ENCODE peak calls at places on chromosomes 7 and 10, in seven cellular contexts. G, H, P, L, Z, K and W are unnamed samples.

GRCh38 chr7:5469375-5470166 is 45.9 kb upstream of the TNRC18 start:
- DNase-seq in G (no peak), H (no peak), P (no peak), L (no peak), Z (no peak), K (no peak), W (no peak)

GRCh38 chr10:86188326-86188725 is 178.3 kb downstream of the GRID1 start:
- DNase-seq in G (no peak), H (no peak), P (no peak), L (no peak), Z (no peak), K (no peak), W (peak)

GRCh38 chr7:27705200-27705594 is 34.8 kb upstream of the TAX1BP1 start:
- DNase-seq in G (no peak), H (no peak), P (no peak), L (no peak), Z (no peak), K (no peak), W (no peak)

GRCh38 chr10:47403401-47404318 is 19.6 kb upstream of the ZNF488 start:
- DNase-seq in G (no peak), H (no peak), P (no peak), L (no peak), Z (peak), K (no peak), W (no peak)

GRCh38 chr10:72087969-72088878 is at the start of gene SPOCK2:
- DNase-seq in G (no peak), H (no peak), P (no peak), L (no peak), Z (no peak), K (no peak), W (no peak)

GRCh38 chr7:84202855-84203254 is 8.3 kb upstream of the SEMA3A start:
- DNase-seq in G (no peak), H (no peak), P (no peak), L (no peak), Z (no peak), K (no peak), W (no peak)

GRCh38 chr7:51067757-51068156 is 248.9 kb downstream of the COBL start:
- DNase-seq in G (peak), H (peak), P (no peak), L (peak), Z (peak), K (peak), W (peak)

GRCh38 chr10:33703897-33704825 is 369.7 kb upstream of the NRP1 start:
- DNase-seq in G (no peak), H (peak), P (no peak), L (no peak), Z (peak), K (no peak), W (no peak)

GRCh38 chr10:86221442-86222335 is 144.9 kb downstream of the GRID1 start:
- DNase-seq in G (no peak), H (no peak), P (no peak), L (no peak), Z (no peak), K (no peak), W (no peak)

GRCh38 chr10:44006826-44007225 is 358.1 kb upstream of the ZNF32 start:
- DNase-seq in G (no peak), H (no peak), P (no peak), L (no peak), Z (peak), K (no peak), W (no peak)

GRCh38 chr7:137925091-137925490 is 76.8 kb downstream of the CREB3L2 start:
- DNase-seq in G (no peak), H (no peak), P (no peak), L (no peak), Z (peak), K (no peak), W (no peak)

GRCh38 chr7:157425137-157425731 is 88.4 kb downstream of the DNAJB6 start:
- DNase-seq in G (no peak), H (no peak), P (no peak), L (no peak), Z (no peak), K (no peak), W (no peak)

GRCh38 chr10:62188021-62188616 is 80.5 kb downstream of the RTKN2 start:
- DNase-seq in G (no peak), H (no peak), P (no peak), L (no peak), Z (no peak), K (no peak), W (no peak)

GRCh38 chr7:129169705-129170319 is 18.6 kb upstream of the SMO start:
- DNase-seq in G (no peak), H (no peak), P (no peak), L (no peak), Z (no peak), K (no peak), W (no peak)

GRCh38 chr10:32005050-32005449 is 51.2 kb downstream of the KIF5B start:
- DNase-seq in G (peak), H (no peak), P (peak), L (no peak), Z (peak), K (peak), W (peak)

GRCh38 chr7:7719235-7719634 is 828 bp upstream of the RPA3 start:
- DNase-seq in G (peak), H (no peak), P (peak), L (no peak), Z (peak), K (peak), W (no peak)

GRCh38 chr10:15782851-15783250 is 63.1 kb upstream of the ITGA8 start:
- DNase-seq in G (no peak), H (no peak), P (no peak), L (no peak), Z (no peak), K (no peak), W (no peak)

GRCh38 chr7:78218051-78218450 is 419.5 kb downstream of the PHTF2 start:
- DNase-seq in G (no peak), H (no peak), P (no peak), L (no peak), Z (peak), K (no peak), W (no peak)

GRCh38 chr7:102295346-102296178 is 8.9 kb downstream of the SH2B2 start:
- DNase-seq in G (no peak), H (no peak), P (no peak), L (no peak), Z (no peak), K (no peak), W (no peak)

GRCh38 chr7:55964802-55965470 is 551 bp downstream of the NIPSNAP2 start:
- DNase-seq in G (peak), H (peak), P (no peak), L (peak), Z (peak), K (peak), W (peak)
- TF ChIP-seq POLR2A in G (no peak), H (peak), P (peak), L (no peak), Z (peak), K (peak), W (no peak)

GRCh38 chr7:107049971-107050532 is 5.5 kb downstream of the PRKAR2B start:
- DNase-seq in G (no peak), H (no peak), P (no peak), L (no peak), Z (no peak), K (no peak), W (no peak)

GRCh38 chr7:107048783-107049418 is 4.4 kb downstream of the PRKAR2B start:
- DNase-seq in G (no peak), H (no peak), P (no peak), L (no peak), Z (no peak), K (no peak), W (no peak)

GRCh38 chr7:107049480-107049879 is 5.0 kb downstream of the PRKAR2B start:
- DNase-seq in G (no peak), H (no peak), P (no peak), L (no peak), Z (no peak), K (no peak), W (no peak)

GRCh38 chr7:107047902-107048782 is 3.6 kb downstream of the PRKAR2B start:
- DNase-seq in G (no peak), H (no peak), P (no peak), L (no peak), Z (peak), K (no peak), W (no peak)

GRCh38 chr7:107051376-107051775 is 6.9 kb downstream of the PRKAR2B start:
- DNase-seq in G (no peak), H (no peak), P (no peak), L (no peak), Z (no peak), K (no peak), W (no peak)
- H3K27ac ChIP-seq in G (no peak), H (no peak), P (no peak), L (no peak), Z (no peak), K (no peak), W (peak)

GRCh38 chr10:49585387-49585786 is 24.7 kb upstream of the SLC18A3 start:
- DNase-seq in G (no peak), H (no peak), P (no peak), L (no peak), Z (peak), K (no peak), W (no peak)

GRCh38 chr10:49592726-49593563 is 17.2 kb upstream of the SLC18A3 start:
- DNase-seq in G (peak), H (peak), P (peak), L (no peak), Z (peak), K (peak), W (peak)

GRCh38 chr10:49593564-49593875 is 16.6 kb upstream of the SLC18A3 start:
- DNase-seq in G (no peak), H (no peak), P (no peak), L (no peak), Z (no peak), K (no peak), W (no peak)

GRCh38 chr10:49587981-49588380 is 22.1 kb upstream of the SLC18A3 start:
- DNase-seq in G (no peak), H (no peak), P (no peak), L (no peak), Z (no peak), K (no peak), W (no peak)
- H3K4me3 ChIP-seq in G (no peak), H (no peak), P (no peak), L (no peak), Z (no peak), K (no peak), W (no peak)

DNA sequence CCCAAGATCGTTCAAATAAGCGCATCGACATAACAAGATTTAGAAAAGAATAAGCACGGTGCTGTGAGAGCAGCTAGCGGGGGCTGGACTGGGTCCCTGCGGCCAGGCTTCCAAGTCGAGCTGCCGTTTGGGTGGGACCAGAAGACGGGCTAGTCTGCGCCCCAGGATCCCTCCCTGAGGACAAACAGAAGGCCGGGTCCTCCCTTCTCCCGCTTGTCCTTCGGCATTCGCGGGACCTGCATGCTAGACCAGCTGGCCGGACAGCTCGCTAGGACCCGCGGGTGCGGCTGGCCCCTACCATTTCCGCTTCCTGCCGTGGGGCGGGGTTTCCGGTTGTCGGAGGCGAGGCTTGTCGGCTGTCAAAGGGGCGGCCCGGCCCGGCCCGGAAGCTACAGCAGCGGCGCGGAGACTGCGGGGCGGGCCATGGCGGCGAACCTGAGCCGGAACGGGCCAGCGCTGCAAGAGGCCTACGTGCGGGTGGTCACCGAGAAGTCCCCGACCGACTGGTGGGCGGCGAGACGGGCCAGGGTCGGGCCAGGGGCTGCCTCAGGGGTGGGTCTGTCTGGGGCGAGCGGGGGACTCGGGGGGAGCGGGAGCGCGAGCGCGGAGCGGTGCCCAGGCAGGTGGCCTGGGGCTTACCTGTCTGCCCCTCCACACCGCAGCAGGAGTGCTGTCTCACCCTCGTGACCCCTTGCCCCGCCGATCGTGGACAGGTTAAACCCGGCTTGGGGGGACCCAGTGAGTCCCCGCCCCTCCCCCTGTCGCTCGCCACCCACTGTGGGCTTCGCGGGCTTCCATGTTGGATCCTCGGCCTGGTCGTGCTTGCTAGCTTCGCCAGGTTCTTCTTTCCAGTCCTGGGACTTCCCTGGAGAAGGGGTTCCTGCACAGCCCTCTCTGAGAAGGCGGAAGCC is at the start of gene DBNL:
- DNase-seq in G (peak), H (peak), P (peak), L (peak), Z (peak), K (peak), W (peak)
- TF ChIP-seq POLR2A in G (peak), H (peak), P (peak), L (peak), Z (no peak), K (peak), W (no peak)